ENCODE peak calls at places on chromosome 22, in six cellular contexts. Y, N, I, S, F and K are unnamed samples.

GRCh38 chr22:17974703-17975372 is 49.5 kb downstream of the MICAL3 start:
- DNase-seq in Y (no peak), N (no peak), I (no peak), S (no peak), F (no peak), K (no peak)

GRCh38 chr22:31083377-31083768 is 2.3 kb downstream of the SMTN start:
- DNase-seq in Y (no peak), N (peak), I (no peak), S (no peak), F (no peak), K (peak)

GRCh38 chr22:26996156-26996555 is 338.8 kb downstream of the MIAT start:
- DNase-seq in Y (no peak), N (no peak), I (no peak), S (no peak), F (no peak), K (no peak)

GRCh38 chr22:27245056-27245455 is 556.5 kb downstream of the MN1 start:
- DNase-seq in Y (no peak), N (no peak), I (no peak), S (no peak), F (no peak), K (no peak)

GRCh38 chr22:31680764-31681624 is 19.0 kb upstream of the PISD start:
- DNase-seq in Y (no peak), N (peak), I (peak), S (no peak), F (peak), K (no peak)

GRCh38 chr22:30843245-30843644 is 125.3 kb downstream of the MORC2 start:
- DNase-seq in Y (no peak), N (no peak), I (no peak), S (no peak), F (no peak), K (peak)

GRCh38 chr22:30340911-30341685 is 14.4 kb upstream of the TBC1D10A start:
- DNase-seq in Y (no peak), N (no peak), I (no peak), S (no peak), F (peak), K (no peak)

GRCh38 chr22:32518848-32519247 is 44.2 kb downstream of the FBXO7 start:
- DNase-seq in Y (no peak), N (no peak), I (no peak), S (no peak), F (no peak), K (no peak)

GRCh38 chr22:22684605-22685561 is 40.5 kb downstream of the GGTLC2 start:
- DNase-seq in Y (peak), N (peak), I (no peak), S (no peak), F (peak), K (no peak)

GRCh38 chr22:46575915-46576555 is 38.6 kb upstream of the CELSR1 start:
- DNase-seq in Y (no peak), N (peak), I (no peak), S (no peak), F (peak), K (no peak)

GRCh38 chr22:18024276-18024939 is at the start of gene MICAL3:
- DNase-seq in Y (peak), N (peak), I (peak), S (no peak), F (peak), K (peak)

GRCh38 chr22:30314918-30315317 is 11.8 kb downstream of the TBC1D10A start:
- DNase-seq in Y (peak), N (no peak), I (no peak), S (no peak), F (no peak), K (no peak)

GRCh38 chr22:26906464-26906863 is 249.1 kb downstream of the MIAT start:
- DNase-seq in Y (no peak), N (no peak), I (no peak), S (no peak), F (no peak), K (no peak)

GRCh38 chr22:21949569-21949918 is 3.1 kb downstream of the PPM1F start:
- DNase-seq in Y (no peak), N (no peak), I (no peak), S (no peak), F (no peak), K (no peak)

GRCh38 chr22:31753005-31753633 is 700 bp upstream of the DEPDC5 start:
- DNase-seq in Y (no peak), N (peak), I (peak), S (no peak), F (peak), K (peak)

GRCh38 chr22:36341640-36342041 is 46.1 kb downstream of the MYH9 start:
- DNase-seq in Y (no peak), N (no peak), I (no peak), S (no peak), F (no peak), K (no peak)

GRCh38 chr22:49155039-49155808 is 672.4 kb downstream of the BRD1 start:
- DNase-seq in Y (no peak), N (no peak), I (no peak), S (no peak), F (no peak), K (no peak)

GRCh38 chr22:22767876-22768602 is 119.6 kb upstream of the IGLL5 start:
- DNase-seq in Y (no peak), N (no peak), I (no peak), S (no peak), F (no peak), K (no peak)

GRCh38 chr22:19001204-19001603 is 65.1 kb upstream of the PRODH start:
- DNase-seq in Y (no peak), N (no peak), I (no peak), S (no peak), F (no peak), K (no peak)

GRCh38 chr22:26718905-26719304 is 61.5 kb downstream of the MIAT start:
- DNase-seq in Y (no peak), N (no peak), I (no peak), S (no peak), F (no peak), K (no peak)

GRCh38 chr22:32204856-32205722 is at the start of gene RFPL2:
- DNase-seq in Y (no peak), N (peak), I (no peak), S (no peak), F (no peak), K (no peak)

GRCh38 chr22:21646608-21647590 is 4.8 kb downstream of the SDF2L1 start:
- DNase-seq in Y (no peak), N (peak), I (peak), S (no peak), F (peak), K (peak)

GRCh38 chr22:35150163-35151107 is 84.5 kb downstream of the ISX start:
- DNase-seq in Y (no peak), N (peak), I (peak), S (no peak), F (peak), K (peak)

GRCh38 chr22:25536578-25536977 is 27.9 kb upstream of the GRK3 start:
- DNase-seq in Y (no peak), N (no peak), I (peak), S (no peak), F (no peak), K (no peak)

GRCh38 chr22:26857169-26857568 is 199.8 kb downstream of the MIAT start:
- DNase-seq in Y (no peak), N (no peak), I (no peak), S (no peak), F (no peak), K (no peak)

GRCh38 chr22:27989758-27990450 is 70.8 kb upstream of the PITPNB start:
- DNase-seq in Y (no peak), N (no peak), I (no peak), S (no peak), F (peak), K (peak)

GRCh38 chr22:48239461-48240164 is 1477.2 kb downstream of the TBC1D22A start:
- DNase-seq in Y (no peak), N (no peak), I (no peak), S (no peak), F (no peak), K (peak)

GRCh38 chr22:27011131-27011530 is 353.7 kb downstream of the MIAT start:
- DNase-seq in Y (no peak), N (no peak), I (no peak), S (no peak), F (no peak), K (no peak)

GRCh38 chr22:34414467-34415440 is 494.5 kb upstream of the LARGE1 start:
- DNase-seq in Y (peak), N (peak), I (peak), S (peak), F (no peak), K (no peak)

GRCh38 chr22:30664798-30665197 is 2.9 kb downstream of the DUSP18 start:
- DNase-seq in Y (no peak), N (no peak), I (no peak), S (no peak), F (no peak), K (no peak)

GRCh38 chr22:40491990-40492631 is 121.7 kb downstream of the SGSM3 start:
- DNase-seq in Y (peak), N (no peak), I (no peak), S (no peak), F (no peak), K (no peak)

GRCh38 chr22:26057731-26058130 is 111.5 kb upstream of the SEZ6L start:
- DNase-seq in Y (no peak), N (no peak), I (no peak), S (no peak), F (no peak), K (no peak)

GRCh38 chr22:22103078-22103593 is 120.5 kb upstream of the TOP3B start:
- DNase-seq in Y (no peak), N (no peak), I (no peak), S (no peak), F (no peak), K (no peak)

GRCh38 chr22:23199159-23199558 is 18.9 kb downstream of the BCR start:
- DNase-seq in Y (no peak), N (no peak), I (no peak), S (no peak), F (no peak), K (no peak)

GRCh38 chr22:46914916-46915894 is 152.8 kb downstream of the TBC1D22A start:
- DNase-seq in Y (no peak), N (no peak), I (no peak), S (no peak), F (no peak), K (no peak)

DNA sequence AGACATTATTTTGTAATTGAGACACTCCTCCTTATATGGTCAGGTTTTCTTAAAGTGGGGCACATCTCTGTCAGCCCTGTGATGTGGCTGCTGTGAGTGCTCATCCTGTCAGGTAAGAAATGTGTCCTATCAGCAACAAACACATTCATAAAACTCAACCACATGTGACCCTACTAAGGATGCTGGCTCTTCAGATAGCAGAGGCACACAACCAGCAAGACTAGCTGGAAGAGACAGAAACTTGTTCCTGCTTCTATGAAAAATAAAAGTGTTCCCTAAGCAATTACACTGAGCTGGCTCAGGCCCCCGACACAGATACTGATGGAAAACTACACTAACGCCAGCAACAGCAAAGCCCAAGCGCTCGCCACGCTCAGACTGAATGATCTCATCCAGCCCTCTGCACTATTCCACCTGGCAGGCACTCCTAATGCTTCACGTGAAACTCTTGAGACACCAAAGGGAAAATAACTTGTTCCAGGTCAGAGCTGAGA is 49.8 kb upstream of the CYP2D6 start:
- DNase-seq in Y (no peak), N (peak), I (no peak), S (no peak), F (peak), K (no peak)
- TF ChIP-seq POLR2AphosphoS5 in Y (no peak), N (no peak), I (no peak), S (no peak), F (peak), K (no peak)

DNA sequence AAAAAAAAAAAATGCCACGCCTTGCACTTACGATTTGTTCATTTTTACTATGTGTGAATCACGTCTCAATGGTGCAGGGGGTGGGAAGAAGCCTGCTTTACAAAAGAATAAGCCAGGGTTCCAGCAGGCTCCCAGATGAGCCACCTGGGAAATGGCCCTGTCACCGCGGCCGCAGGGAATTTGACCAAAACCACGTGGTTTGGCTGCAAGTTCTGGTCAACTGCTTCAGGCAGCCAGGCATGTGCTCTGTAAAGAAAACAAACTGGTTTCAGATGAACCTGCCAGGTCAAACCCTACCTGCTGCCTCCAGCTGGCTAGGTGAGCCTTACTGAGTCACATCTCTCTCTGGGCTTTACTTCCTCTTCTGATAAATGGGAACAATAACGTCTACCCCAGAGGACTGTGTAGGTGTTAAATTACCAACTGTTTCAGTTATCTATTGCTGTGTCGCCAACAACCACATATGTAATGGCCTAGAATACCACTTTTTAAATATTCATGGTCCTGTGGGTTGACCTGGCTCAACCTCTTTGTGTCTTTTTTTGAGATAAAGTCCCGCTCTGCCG is 30.5 kb upstream of the GCAT start:
- DNase-seq in Y (peak), N (peak), I (peak), S (no peak), F (peak), K (peak)
- TF ChIP-seq POLR2AphosphoS5 in Y (no peak), N (no peak), I (peak), S (no peak), F (no peak), K (peak)

DNA sequence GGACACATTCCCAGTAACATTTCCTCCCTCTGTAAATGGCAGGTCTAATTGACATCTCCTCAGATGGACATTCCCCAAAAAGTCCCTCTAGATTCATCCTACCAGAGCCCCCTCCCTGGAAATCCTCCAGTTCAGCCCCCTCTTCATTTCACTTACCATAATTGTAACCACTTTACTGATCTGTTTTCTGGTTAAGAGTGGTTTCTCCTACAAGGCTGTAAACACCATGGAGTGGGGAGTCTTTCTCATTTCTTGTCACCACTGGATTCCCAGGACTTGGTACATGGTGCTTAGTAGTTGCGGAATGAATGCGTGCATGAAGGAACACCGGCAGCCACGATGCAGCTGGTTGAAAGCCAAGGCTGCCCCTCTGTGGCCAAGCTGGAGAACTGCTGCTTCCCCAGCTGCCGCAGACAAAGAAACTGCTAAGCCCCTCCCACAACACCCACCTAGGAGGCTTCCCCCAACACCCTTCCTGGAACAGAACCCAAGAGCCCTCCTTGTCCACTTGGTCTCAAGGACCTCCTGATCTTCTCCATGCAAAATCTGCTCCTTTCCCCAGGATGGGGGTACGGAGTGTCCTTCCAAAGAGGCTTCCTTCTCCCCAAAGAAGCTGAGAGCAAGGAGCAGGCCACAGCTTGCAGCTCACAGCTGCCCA is 18.6 kb upstream of the SCARF2 start:
- DNase-seq in Y (no peak), N (peak), I (peak), S (peak), F (peak), K (peak)
- TF ChIP-seq POLR2AphosphoS5 in Y (no peak), N (no peak), I (peak), S (no peak), F (no peak), K (no peak)

DNA sequence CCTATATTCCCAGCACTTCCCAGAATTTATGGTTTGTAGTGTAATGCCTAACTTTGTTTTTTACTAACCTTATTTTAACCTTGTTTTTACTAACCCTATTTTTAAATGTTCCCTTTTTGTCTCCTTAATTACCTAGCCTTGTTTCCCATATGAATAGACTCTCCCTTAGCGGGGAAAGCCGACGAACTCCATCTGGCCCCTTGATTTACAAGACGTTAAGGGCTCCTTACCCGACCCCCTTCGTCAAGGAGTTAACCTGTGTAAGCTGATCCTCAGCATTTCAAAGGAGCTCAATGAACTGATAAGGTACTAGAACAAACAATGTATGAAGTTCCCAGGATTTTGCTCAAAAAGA is 17.1 kb downstream of the APOBEC3H start:
- DNase-seq in Y (no peak), N (no peak), I (no peak), S (no peak), F (no peak), K (no peak)
- TF ChIP-seq POLR2AphosphoS5 in Y (no peak), N (no peak), I (no peak), S (no peak), F (no peak), K (no peak)

GRCh38 chr22:44701824-44702478 is at the start of gene PRR5:
- DNase-seq in Y (peak), N (peak), I (peak), S (no peak), F (peak), K (peak)
- TF ChIP-seq POLR2AphosphoS5 in Y (no peak), N (no peak), I (no peak), S (no peak), F (no peak), K (no peak)

GRCh38 chr22:45571089-45571488 is 68.4 kb downstream of the FBLN1 start:
- DNase-seq in Y (no peak), N (no peak), I (no peak), S (no peak), F (no peak), K (no peak)

GRCh38 chr22:45575173-45575572 is 72.5 kb downstream of the FBLN1 start:
- DNase-seq in Y (no peak), N (no peak), I (no peak), S (no peak), F (no peak), K (no peak)

GRCh38 chr22:45575607-45576272 is 73.1 kb downstream of the FBLN1 start:
- DNase-seq in Y (no peak), N (no peak), I (no peak), S (no peak), F (no peak), K (no peak)

GRCh38 chr22:45574069-45574703 is 71.5 kb downstream of the FBLN1 start:
- DNase-seq in Y (no peak), N (no peak), I (no peak), S (no peak), F (no peak), K (no peak)

DNA sequence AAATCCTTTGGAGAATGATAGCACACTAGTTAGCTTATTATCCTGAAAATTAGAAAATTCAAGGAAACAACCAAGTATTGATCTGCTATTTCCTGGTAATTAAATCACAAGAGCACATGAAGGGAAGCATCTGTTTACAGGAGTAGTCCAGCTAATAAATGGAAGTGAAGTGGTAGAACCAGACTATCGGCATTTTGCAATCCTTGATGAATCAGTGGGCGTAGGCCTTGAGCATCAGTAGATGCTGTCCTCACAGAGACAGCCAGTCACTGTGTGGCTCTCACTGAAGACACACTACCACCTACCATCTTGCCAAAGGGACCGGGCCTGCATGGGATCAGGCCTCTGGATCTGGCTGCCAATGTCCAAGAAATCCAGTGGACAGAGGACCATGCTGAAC is 69.8 kb downstream of the FBLN1 start:
- DNase-seq in Y (no peak), N (no peak), I (peak), S (no peak), F (no peak), K (no peak)
- TF ChIP-seq POLR2AphosphoS5 in Y (no peak), N (no peak), I (peak), S (no peak), F (no peak), K (no peak)

GRCh38 chr22:50473855-50474671 is 772 bp downstream of the SBF1 start:
- DNase-seq in Y (no peak), N (peak), I (no peak), S (no peak), F (peak), K (peak)

GRCh38 chr22:50473088-50473487 is 1.7 kb downstream of the SBF1 start:
- DNase-seq in Y (no peak), N (peak), I (no peak), S (no peak), F (no peak), K (no peak)

GRCh38 chr22:50476819-50477344 is 2.0 kb upstream of the SBF1 start:
- DNase-seq in Y (no peak), N (no peak), I (no peak), S (no peak), F (no peak), K (no peak)

GRCh38 chr22:50475652-50476002 is 792 bp upstream of the SBF1 start:
- DNase-seq in Y (no peak), N (no peak), I (no peak), S (no peak), F (no peak), K (no peak)

GRCh38 chr22:50474711-50475651 is at the start of gene SBF1:
- DNase-seq in Y (peak), N (peak), I (peak), S (no peak), F (peak), K (peak)
- TF ChIP-seq POLR2AphosphoS5 in Y (no peak), N (peak), I (peak), S (peak), F (peak), K (peak)